ENCODE peak calls at places on chromosomes 2 and 18, in five cellular contexts. One of them, this sample, is unnamed.

GRCh38 chr2:144693179-144693578 is 173.3 kb upstream of the ZEB2 start:
- DNase-seq in tibial artery: no peak
- DNase-seq in fibroblast of lung: no peak
- DNase-seq in heart right ventricle: no peak
- DNase-seq in lung: no peak
- DNase-seq in this sample: no peak

GRCh38 chr2:179561702-179562101 is 297.1 kb upstream of the SESTD1 start:
- DNase-seq in tibial artery: no peak
- DNase-seq in fibroblast of lung: no peak
- DNase-seq in heart right ventricle: no peak
- DNase-seq in lung: no peak
- DNase-seq in this sample: no peak

GRCh38 chr18:76476665-76477561 is 18.1 kb downstream of the ZNF516 start:
- DNase-seq in tibial artery: no peak
- DNase-seq in fibroblast of lung: peak; percentile 96
- DNase-seq in heart right ventricle: no peak
- DNase-seq in lung: no peak
- DNase-seq in this sample: peak; percentile 75

GRCh38 chr2:196160101-196160500 is 11.3 kb downstream of the STK17B start:
- DNase-seq in tibial artery: peak; percentile 30
- DNase-seq in fibroblast of lung: peak; percentile 95
- DNase-seq in heart right ventricle: peak; percentile 60
- DNase-seq in lung: peak; percentile 43
- DNase-seq in this sample: peak; percentile 89

GRCh38 chr2:157082950-157083349 is 174.6 kb upstream of the GALNT5 start:
- DNase-seq in tibial artery: no peak
- DNase-seq in fibroblast of lung: no peak
- DNase-seq in heart right ventricle: no peak
- DNase-seq in lung: no peak
- DNase-seq in this sample: no peak

GRCh38 chr2:26976242-26976641 is 5.8 kb downstream of the MAPRE3 start:
- DNase-seq in tibial artery: no peak
- DNase-seq in fibroblast of lung: peak; percentile 77
- DNase-seq in heart right ventricle: no peak
- DNase-seq in lung: no peak
- DNase-seq in this sample: no peak

GRCh38 chr18:75831960-75832359 is 404.5 kb upstream of the SMIM21 start:
- DNase-seq in tibial artery: no peak
- DNase-seq in fibroblast of lung: no peak
- DNase-seq in heart right ventricle: no peak
- DNase-seq in lung: no peak
- DNase-seq in this sample: no peak

GRCh38 chr2:113196839-113197238 is 23.1 kb downstream of the PSD4 start:
- DNase-seq in tibial artery: no peak
- DNase-seq in fibroblast of lung: no peak
- DNase-seq in heart right ventricle: no peak
- DNase-seq in lung: no peak
- DNase-seq in this sample: no peak

GRCh38 chr18:67417864-67418523 is 98.5 kb downstream of the DSEL start:
- DNase-seq in tibial artery: no peak
- DNase-seq in fibroblast of lung: peak; percentile 52
- DNase-seq in heart right ventricle: peak; percentile 7
- DNase-seq in lung: no peak
- DNase-seq in this sample: peak; percentile 51

GRCh38 chr18:6920099-6920955 is 190.8 kb downstream of the ARHGAP28 start:
- DNase-seq in tibial artery: peak; percentile 47
- DNase-seq in fibroblast of lung: peak; percentile 41
- DNase-seq in heart right ventricle: peak; percentile 12
- DNase-seq in lung: peak; percentile 57
- DNase-seq in this sample: peak; percentile 31

GRCh38 chr2:241948299-241948897 is 78.9 kb downstream of the RTP5 start:
- DNase-seq in tibial artery: no peak
- DNase-seq in fibroblast of lung: no peak
- DNase-seq in heart right ventricle: no peak
- DNase-seq in lung: no peak
- DNase-seq in this sample: no peak

GRCh38 chr2:241947004-241947350 is 77.4 kb downstream of the RTP5 start:
- DNase-seq in tibial artery: no peak
- DNase-seq in fibroblast of lung: no peak
- DNase-seq in heart right ventricle: no peak
- DNase-seq in lung: no peak
- DNase-seq in this sample: no peak

GRCh38 chr2:241947401-241947800 is 77.9 kb downstream of the RTP5 start:
- DNase-seq in tibial artery: no peak
- DNase-seq in fibroblast of lung: no peak
- DNase-seq in heart right ventricle: no peak
- DNase-seq in lung: no peak
- DNase-seq in this sample: no peak

GRCh38 chr2:241948901-241949735 is 79.6 kb downstream of the RTP5 start:
- DNase-seq in tibial artery: no peak
- DNase-seq in fibroblast of lung: no peak
- DNase-seq in heart right ventricle: no peak
- DNase-seq in lung: no peak
- DNase-seq in this sample: no peak

GRCh38 chr2:241947876-241948275 is 78.3 kb downstream of the RTP5 start:
- DNase-seq in tibial artery: no peak
- DNase-seq in fibroblast of lung: no peak
- DNase-seq in heart right ventricle: no peak
- DNase-seq in lung: no peak
- DNase-seq in this sample: no peak
- H3K27me3 ChIP-seq in tibial artery: peaks cover 46% of the 10 kb centered on the region
- H3K27me3 ChIP-seq in fibroblast of lung: no peaks in the 10 kb centered on the region
- H3K27me3 ChIP-seq in heart right ventricle: peaks cover 33% of the 10 kb centered on the region
- H3K27me3 ChIP-seq in lung: no peaks in the 10 kb centered on the region
- H3K27me3 ChIP-seq in this sample: peaks cover 5% of the 10 kb centered on the region

DNA sequence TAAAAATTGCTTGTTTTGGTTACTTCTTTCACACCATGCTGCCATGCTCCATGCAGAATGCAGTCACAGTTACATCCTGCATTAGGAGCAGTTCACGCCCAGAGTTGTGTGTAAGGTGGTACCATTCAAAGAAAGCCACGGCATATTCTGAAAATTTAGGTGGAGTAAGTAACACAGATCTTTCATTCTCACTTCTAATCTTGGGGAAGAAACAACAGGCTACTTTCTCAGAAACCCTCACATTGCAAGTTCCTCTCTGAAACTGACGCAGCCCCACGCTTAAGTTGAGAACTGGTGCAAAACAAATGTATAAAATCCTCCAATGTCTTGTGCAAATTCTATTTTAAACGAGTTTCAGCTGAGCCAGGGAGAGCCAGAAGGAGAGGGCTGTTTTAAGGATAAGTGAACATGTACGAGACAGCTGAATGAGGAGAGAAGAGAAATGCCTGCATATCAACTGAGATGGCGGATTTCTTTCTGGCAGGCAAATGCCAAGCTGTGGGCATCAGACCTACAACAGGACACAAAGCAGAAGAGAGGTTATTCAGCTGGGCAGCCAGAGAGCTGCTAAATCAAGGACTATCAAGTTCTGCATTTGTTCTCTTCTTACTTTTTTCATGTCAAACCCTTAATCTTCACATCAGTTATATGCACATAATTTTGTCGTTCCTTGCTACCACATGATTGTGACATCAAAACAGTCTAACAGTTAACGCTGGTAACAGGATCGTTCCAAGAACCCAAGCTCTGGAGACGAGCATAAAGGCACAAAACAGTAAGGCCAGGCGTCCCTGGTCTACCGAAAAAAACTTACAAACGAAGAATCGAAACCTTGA is 6.4 kb downstream of the ARL4C start:
- DNase-seq in tibial artery: no peak
- DNase-seq in fibroblast of lung: no peak
- DNase-seq in heart right ventricle: no peak
- DNase-seq in lung: no peak
- DNase-seq in this sample: no peak
- H3K4me3 ChIP-seq in tibial artery: no peak overlapping the region
- H3K4me3 ChIP-seq in fibroblast of lung: no peak overlapping the region
- H3K4me3 ChIP-seq in heart right ventricle: peak overlapping the region; percentile 80
- H3K4me3 ChIP-seq in lung: no peak overlapping the region
- H3K4me3 ChIP-seq in this sample: no peak overlapping the region

GRCh38 chr2:237666606-237667005 is 39.2 kb downstream of the LRRFIP1 start:
- DNase-seq in tibial artery: no peak
- DNase-seq in fibroblast of lung: no peak
- DNase-seq in heart right ventricle: no peak
- DNase-seq in lung: no peak
- DNase-seq in this sample: no peak
- H3K27me3 ChIP-seq in tibial artery: no peaks in the 10 kb centered on the region
- H3K27me3 ChIP-seq in fibroblast of lung: no peaks in the 10 kb centered on the region
- H3K27me3 ChIP-seq in heart right ventricle: no peaks in the 10 kb centered on the region
- H3K27me3 ChIP-seq in lung: no peaks in the 10 kb centered on the region
- H3K27me3 ChIP-seq in this sample: no peaks in the 10 kb centered on the region

GRCh38 chr2:45469314-45470099 is 141.6 kb downstream of the SRBD1 start:
- DNase-seq in tibial artery: peak; percentile 19
- DNase-seq in fibroblast of lung: no peak
- DNase-seq in heart right ventricle: no peak
- DNase-seq in lung: no peak
- DNase-seq in this sample: no peak

GRCh38 chr2:45466045-45466444 is 145.0 kb downstream of the SRBD1 start:
- DNase-seq in tibial artery: no peak
- DNase-seq in fibroblast of lung: no peak
- DNase-seq in heart right ventricle: no peak
- DNase-seq in lung: no peak
- DNase-seq in this sample: no peak

GRCh38 chr2:45468279-45468678 is 142.8 kb downstream of the SRBD1 start:
- DNase-seq in tibial artery: no peak
- DNase-seq in fibroblast of lung: no peak
- DNase-seq in heart right ventricle: no peak
- DNase-seq in lung: no peak
- DNase-seq in this sample: no peak

GRCh38 chr2:45470531-45470930 is 140.5 kb downstream of the SRBD1 start:
- DNase-seq in tibial artery: peak; percentile 40
- DNase-seq in fibroblast of lung: peak; percentile 34
- DNase-seq in heart right ventricle: peak; percentile 11
- DNase-seq in lung: no peak
- DNase-seq in this sample: no peak
- H3K4me3 ChIP-seq in tibial artery: no peak overlapping the region
- H3K4me3 ChIP-seq in fibroblast of lung: no peak overlapping the region
- H3K4me3 ChIP-seq in heart right ventricle: no peak overlapping the region
- H3K4me3 ChIP-seq in lung: no peak overlapping the region
- H3K4me3 ChIP-seq in this sample: no peak overlapping the region

GRCh38 chr2:218902427-218902826 is 21.8 kb downstream of the WNT10A start:
- DNase-seq in tibial artery: no peak
- DNase-seq in fibroblast of lung: no peak
- DNase-seq in heart right ventricle: no peak
- DNase-seq in lung: no peak
- DNase-seq in this sample: no peak
- H3K27me3 ChIP-seq in tibial artery: peaks cover 78% of the 10 kb centered on the region
- H3K27me3 ChIP-seq in fibroblast of lung: peaks cover 22% of the 10 kb centered on the region
- H3K27me3 ChIP-seq in heart right ventricle: peaks cover 78% of the 10 kb centered on the region
- H3K27me3 ChIP-seq in lung: no peaks in the 10 kb centered on the region
- H3K27me3 ChIP-seq in this sample: peaks cover 30% of the 10 kb centered on the region

GRCh38 chr2:60756097-60757087 is at the start of gene PAPOLG:
- DNase-seq in tibial artery: peak; percentile 98
- DNase-seq in fibroblast of lung: peak; percentile 87
- DNase-seq in heart right ventricle: peak; percentile 96
- DNase-seq in lung: peak; percentile 96
- DNase-seq in this sample: peak; percentile 87

GRCh38 chr2:60764736-60765534 is 8.9 kb downstream of the PAPOLG start:
- DNase-seq in tibial artery: no peak
- DNase-seq in fibroblast of lung: peak; percentile 16
- DNase-seq in heart right ventricle: no peak
- DNase-seq in lung: no peak
- DNase-seq in this sample: no peak

GRCh38 chr2:60759654-60760053 is 3.6 kb downstream of the PAPOLG start:
- DNase-seq in tibial artery: no peak
- DNase-seq in fibroblast of lung: no peak
- DNase-seq in heart right ventricle: no peak
- DNase-seq in lung: peak; percentile 78
- DNase-seq in this sample: no peak
- H3K4me3 ChIP-seq in tibial artery: no peak overlapping the region
- H3K4me3 ChIP-seq in fibroblast of lung: no peak overlapping the region
- H3K4me3 ChIP-seq in heart right ventricle: no peak overlapping the region
- H3K4me3 ChIP-seq in lung: no peak overlapping the region
- H3K4me3 ChIP-seq in this sample: no peak overlapping the region

DNA sequence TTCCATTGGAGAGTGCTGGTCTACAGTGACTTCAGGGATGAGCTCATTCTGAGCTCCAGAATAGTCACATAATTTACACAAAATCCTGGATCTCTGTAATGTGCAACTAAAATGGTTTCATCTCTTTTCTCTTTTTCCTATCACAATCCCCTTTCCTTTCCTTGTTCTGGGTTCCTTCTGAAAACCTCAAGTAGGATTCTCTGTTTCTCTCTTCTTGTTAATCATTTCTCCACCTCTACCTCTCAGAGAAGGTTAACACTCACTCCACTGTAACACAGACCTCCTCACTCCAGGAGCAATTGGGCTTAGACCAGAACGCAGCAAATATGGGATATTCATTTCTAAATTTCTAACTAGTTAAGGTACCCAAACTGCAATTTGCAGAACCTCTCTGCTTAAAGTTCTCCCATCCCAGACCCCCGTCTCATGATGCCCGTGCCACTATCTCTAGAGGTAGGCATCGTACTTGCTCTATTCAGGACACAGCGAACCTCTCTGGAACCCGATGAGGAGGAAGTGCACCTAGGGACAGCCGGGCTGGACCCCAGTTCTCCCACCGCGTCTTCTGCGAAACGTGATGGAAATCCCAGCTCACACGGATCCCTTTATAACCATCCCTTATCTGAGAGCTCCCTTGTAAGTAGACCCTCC is 1.4 kb downstream of the FOXI3 start:
- DNase-seq in tibial artery: no peak
- DNase-seq in fibroblast of lung: no peak
- DNase-seq in heart right ventricle: no peak
- DNase-seq in lung: no peak
- DNase-seq in this sample: no peak
- H3K27me3 ChIP-seq in tibial artery: peaks cover 92% of the 10 kb centered on the region
- H3K27me3 ChIP-seq in fibroblast of lung: peaks cover 20% of the 10 kb centered on the region
- H3K27me3 ChIP-seq in heart right ventricle: peaks cover 91% of the 10 kb centered on the region
- H3K27me3 ChIP-seq in lung: peaks cover 13% of the 10 kb centered on the region
- H3K27me3 ChIP-seq in this sample: peaks cover 56% of the 10 kb centered on the region

DNA sequence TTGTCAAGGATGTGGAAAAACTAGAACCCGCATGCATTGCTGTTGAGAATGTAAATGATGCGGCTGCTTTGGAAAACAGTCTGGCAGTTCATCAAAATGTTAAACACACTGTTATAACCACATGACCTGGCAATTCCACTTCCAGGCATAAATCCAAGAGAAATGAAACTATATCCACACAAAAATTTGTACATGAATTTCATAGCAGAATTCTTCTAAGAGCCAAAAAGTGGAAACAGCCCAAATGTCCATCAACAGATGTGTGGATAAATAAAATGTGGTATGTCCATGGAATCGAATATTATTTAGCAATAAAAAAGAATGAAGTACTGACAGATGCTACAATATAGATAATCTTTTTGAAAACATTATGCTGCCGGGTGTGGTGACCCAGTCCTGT is 32.1 kb downstream of the ERCC3 start:
- DNase-seq in tibial artery: no peak
- DNase-seq in fibroblast of lung: peak; percentile 28
- DNase-seq in heart right ventricle: no peak
- DNase-seq in lung: no peak
- DNase-seq in this sample: no peak
- H3K4me3 ChIP-seq in tibial artery: no peak overlapping the region
- H3K4me3 ChIP-seq in fibroblast of lung: no peak overlapping the region
- H3K4me3 ChIP-seq in heart right ventricle: no peak overlapping the region
- H3K4me3 ChIP-seq in lung: no peak overlapping the region
- H3K4me3 ChIP-seq in this sample: no peak overlapping the region

DNA sequence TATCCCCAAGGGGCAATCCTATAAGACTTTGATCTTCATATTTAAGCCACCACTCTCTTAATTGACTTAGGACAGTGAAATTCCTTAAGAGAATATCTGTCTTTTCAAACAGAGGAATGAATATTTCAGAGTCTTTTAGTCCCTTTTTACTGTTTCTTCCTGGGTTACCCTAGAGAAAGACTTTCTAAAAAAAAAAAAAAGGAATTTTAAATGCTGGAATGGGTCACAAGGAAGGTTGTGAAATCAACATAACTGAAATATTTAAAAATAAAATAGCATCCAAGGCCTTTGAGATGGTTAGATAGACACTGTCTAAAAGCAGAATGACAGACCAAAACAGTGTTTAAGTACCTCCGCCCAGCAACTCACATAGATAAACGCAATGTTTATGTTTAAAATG is 52.7 kb upstream of the STAM2 start:
- DNase-seq in tibial artery: no peak
- DNase-seq in fibroblast of lung: peak; percentile 8
- DNase-seq in heart right ventricle: no peak
- DNase-seq in lung: no peak
- DNase-seq in this sample: no peak
- H3K27me3 ChIP-seq in tibial artery: no peaks in the 10 kb centered on the region
- H3K27me3 ChIP-seq in fibroblast of lung: no peaks in the 10 kb centered on the region
- H3K27me3 ChIP-seq in heart right ventricle: no peaks in the 10 kb centered on the region
- H3K27me3 ChIP-seq in lung: no peaks in the 10 kb centered on the region
- H3K27me3 ChIP-seq in this sample: no peaks in the 10 kb centered on the region